ENCODE peak calls at places on chromosomes 6 and 20, in five cellular contexts. One of them, this sample, is unnamed.

GRCh38 chr20:24684421-24684871 is 215.0 kb downstream of the SYNDIG1 start:
- DNase-seq in H9: no peak
- DNase-seq in IMR-90: no peak
- DNase-seq in H1: no peak
- DNase-seq in neuronal stem cell: no peak
- DNase-seq in this sample: no peak

GRCh38 chr20:48148916-48149672 is 363.8 kb upstream of the SULF2 start:
- DNase-seq in H9: no peak
- DNase-seq in neuronal stem cell: no peak
- DNase-seq in H1: no peak
- DNase-seq in IMR-90: no peak
- DNase-seq in this sample: no peak

GRCh38 chr6:110331816-110332215 is 26.3 kb downstream of the METTL24 start:
- DNase-seq in IMR-90: peak
- DNase-seq in H1: no peak
- DNase-seq in neuronal stem cell: no peak
- DNase-seq in H9: peak
- DNase-seq in this sample: no peak

GRCh38 chr6:155341130-155341828 is 27.0 kb upstream of the TFB1M start:
- DNase-seq in IMR-90: peak
- DNase-seq in H9: no peak
- DNase-seq in H1: no peak
- DNase-seq in neuronal stem cell: no peak
- DNase-seq in this sample: no peak

GRCh38 chr6:15770347-15771143 is 107.7 kb upstream of the DTNBP1 start:
- DNase-seq in neuronal stem cell: no peak
- DNase-seq in H1: no peak
- DNase-seq in H9: no peak
- DNase-seq in IMR-90: peak
- DNase-seq in this sample: peak

GRCh38 chr20:3687655-3688054 is 5.8 kb upstream of the ADAM33 start:
- DNase-seq in neuronal stem cell: no peak
- DNase-seq in IMR-90: peak
- DNase-seq in H1: no peak
- DNase-seq in H9: no peak
- DNase-seq in this sample: peak

GRCh38 chr6:151148111-151148510 is 91.7 kb upstream of the AKAP12 start:
- DNase-seq in H1: no peak
- DNase-seq in IMR-90: no peak
- DNase-seq in neuronal stem cell: no peak
- DNase-seq in H9: no peak
- DNase-seq in this sample: peak

GRCh38 chr20:22984611-22985010 is 50.5 kb upstream of the SSTR4 start:
- DNase-seq in H1: no peak
- DNase-seq in IMR-90: no peak
- DNase-seq in neuronal stem cell: no peak
- DNase-seq in H9: no peak
- DNase-seq in this sample: no peak

GRCh38 chr20:1533059-1533458 is 24.4 kb downstream of the SIRPD start:
- DNase-seq in H9: peak
- DNase-seq in neuronal stem cell: no peak
- DNase-seq in H1: peak
- DNase-seq in IMR-90: no peak
- DNase-seq in this sample: no peak

GRCh38 chr20:50678213-50678898 is 13.0 kb downstream of the RIPOR3 start:
- DNase-seq in H1: no peak
- DNase-seq in neuronal stem cell: no peak
- DNase-seq in H9: no peak
- DNase-seq in IMR-90: no peak
- DNase-seq in this sample: no peak

GRCh38 chr20:49982072-49982345 is 771 bp upstream of the SNAI1 start:
- DNase-seq in H1: no peak
- DNase-seq in neuronal stem cell: no peak
- DNase-seq in H9: no peak
- DNase-seq in IMR-90: no peak
- DNase-seq in this sample: no peak

GRCh38 chr6:36962874-36963273 is 8.3 kb downstream of the PI16 start:
- DNase-seq in H1: peak
- DNase-seq in neuronal stem cell: peak
- DNase-seq in IMR-90: peak
- DNase-seq in H9: peak
- DNase-seq in this sample: peak

GRCh38 chr20:59042151-59042795 is at the start of gene PRELID3B:
- DNase-seq in IMR-90: no peak
- DNase-seq in H9: no peak
- DNase-seq in neuronal stem cell: no peak
- DNase-seq in H1: no peak
- DNase-seq in this sample: peak

GRCh38 chr6:21593927-21594421 is 423 bp downstream of the SOX4 start:
- DNase-seq in H1: no peak
- DNase-seq in neuronal stem cell: no peak
- DNase-seq in IMR-90: peak
- DNase-seq in H9: no peak
- DNase-seq in this sample: peak

GRCh38 chr6:154164397-154164796 is 125.4 kb downstream of the OPRM1 start:
- DNase-seq in IMR-90: peak
- DNase-seq in H9: no peak
- DNase-seq in neuronal stem cell: no peak
- DNase-seq in H1: no peak
- DNase-seq in this sample: peak

GRCh38 chr20:62143976-62144825 is 632 bp downstream of the SS18L1 start:
- DNase-seq in neuronal stem cell: no peak
- DNase-seq in H1: no peak
- DNase-seq in H9: peak
- DNase-seq in IMR-90: peak
- DNase-seq in this sample: peak

GRCh38 chr6:111379302-111379701 is 103.7 kb downstream of the REV3L start:
- DNase-seq in H1: no peak
- DNase-seq in neuronal stem cell: no peak
- DNase-seq in H9: no peak
- DNase-seq in IMR-90: no peak
- DNase-seq in this sample: no peak

GRCh38 chr6:147192278-147192911 is 11.8 kb upstream of the STXBP5 start:
- DNase-seq in H9: no peak
- DNase-seq in IMR-90: no peak
- DNase-seq in neuronal stem cell: no peak
- DNase-seq in H1: no peak
- DNase-seq in this sample: no peak

GRCh38 chr20:17504326-17504897 is 26.8 kb downstream of the BFSP1 start:
- DNase-seq in H1: no peak
- DNase-seq in neuronal stem cell: no peak
- DNase-seq in H9: peak
- DNase-seq in IMR-90: no peak
- DNase-seq in this sample: no peak

GRCh38 chr6:82506526-82506925 is 142.9 kb downstream of the TPBG start:
- DNase-seq in neuronal stem cell: no peak
- DNase-seq in IMR-90: no peak
- DNase-seq in H1: no peak
- DNase-seq in H9: no peak
- DNase-seq in this sample: no peak

GRCh38 chr20:49929142-49929494 is 7.1 kb upstream of the RNF114 start:
- DNase-seq in neuronal stem cell: no peak
- DNase-seq in H1: no peak
- DNase-seq in IMR-90: no peak
- DNase-seq in H9: no peak
- DNase-seq in this sample: no peak

GRCh38 chr6:131694832-131695426 is 6.3 kb downstream of the OR2A4 start:
- DNase-seq in H9: peak
- DNase-seq in IMR-90: peak
- DNase-seq in H1: peak
- DNase-seq in neuronal stem cell: peak
- DNase-seq in this sample: peak

GRCh38 chr20:63915471-63915870 is 20.5 kb downstream of the DNAJC5 start:
- DNase-seq in neuronal stem cell: no peak
- DNase-seq in IMR-90: no peak
- DNase-seq in H9: no peak
- DNase-seq in H1: no peak
- DNase-seq in this sample: no peak

GRCh38 chr6:73263570-73263909 is 544 bp upstream of the KHDC1 start:
- DNase-seq in H9: no peak
- DNase-seq in H1: no peak
- DNase-seq in neuronal stem cell: no peak
- DNase-seq in IMR-90: no peak
- DNase-seq in this sample: no peak

GRCh38 chr20:62898970-62899632 is 27.2 kb downstream of the DIDO1 start:
- DNase-seq in H9: no peak
- DNase-seq in IMR-90: no peak
- DNase-seq in H1: no peak
- DNase-seq in neuronal stem cell: no peak
- DNase-seq in this sample: no peak

GRCh38 chr20:48331518-48332286 is 496.1 kb downstream of the PREX1 start:
- DNase-seq in H1: no peak
- DNase-seq in H9: no peak
- DNase-seq in neuronal stem cell: no peak
- DNase-seq in IMR-90: no peak
- DNase-seq in this sample: no peak

GRCh38 chr6:165685302-165685701 is 22.3 kb upstream of the PDE10A start:
- DNase-seq in IMR-90: no peak
- DNase-seq in neuronal stem cell: no peak
- DNase-seq in H1: no peak
- DNase-seq in H9: no peak
- DNase-seq in this sample: no peak

DNA sequence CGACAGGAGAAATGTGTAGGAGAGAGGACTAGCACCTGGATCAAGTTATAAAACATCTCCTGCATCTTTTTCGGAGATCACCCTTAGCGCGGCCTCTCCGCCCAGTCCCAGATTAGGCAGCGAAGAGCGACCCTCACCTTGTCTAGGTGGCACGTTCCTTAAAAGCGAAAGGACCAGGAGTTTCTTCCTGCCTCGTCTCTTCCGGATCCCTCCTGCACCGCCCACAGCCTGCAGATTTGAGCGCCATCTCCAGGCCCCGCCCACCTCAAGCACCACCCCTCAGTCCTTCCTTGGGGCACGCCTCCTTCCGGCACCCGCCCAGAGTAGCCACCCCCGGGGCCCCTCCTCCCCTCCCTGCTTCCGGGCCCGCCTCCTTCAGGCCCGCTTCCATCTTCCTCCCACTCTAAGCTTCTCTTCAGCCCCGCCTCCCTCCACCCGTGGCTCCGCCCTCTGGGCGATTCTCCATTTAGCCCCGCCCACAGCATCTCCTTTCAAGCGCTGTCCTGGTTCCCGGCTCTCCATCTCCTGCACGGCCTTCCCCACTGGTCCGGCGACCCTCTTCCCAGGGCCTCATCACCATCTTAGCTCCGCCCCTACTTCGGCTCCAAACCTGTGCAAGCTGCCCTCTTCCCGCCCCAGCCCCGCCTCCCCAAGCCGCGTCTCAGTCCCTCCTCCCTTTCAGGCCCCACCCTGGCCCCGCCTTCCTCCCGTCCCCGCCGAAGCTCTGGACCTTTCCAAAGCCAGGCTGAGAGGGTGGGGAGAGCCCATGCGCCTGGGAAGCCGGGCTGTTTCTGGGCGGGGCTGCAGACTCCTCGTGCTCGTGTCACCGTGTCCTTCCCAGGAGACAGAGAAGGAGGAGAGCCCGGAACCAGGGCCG is 550 bp upstream of the RALY start:
- DNase-seq in IMR-90: peak
- DNase-seq in H9: peak
- DNase-seq in neuronal stem cell: peak
- DNase-seq in H1: peak
- DNase-seq in this sample: peak
- H4K8ac ChIP-seq in IMR-90: peak
- H4K8ac ChIP-seq in H9: no peak
- H4K8ac ChIP-seq in neuronal stem cell: no peak
- H4K8ac ChIP-seq in H1: peak
- H4K8ac ChIP-seq in this sample: peak

DNA sequence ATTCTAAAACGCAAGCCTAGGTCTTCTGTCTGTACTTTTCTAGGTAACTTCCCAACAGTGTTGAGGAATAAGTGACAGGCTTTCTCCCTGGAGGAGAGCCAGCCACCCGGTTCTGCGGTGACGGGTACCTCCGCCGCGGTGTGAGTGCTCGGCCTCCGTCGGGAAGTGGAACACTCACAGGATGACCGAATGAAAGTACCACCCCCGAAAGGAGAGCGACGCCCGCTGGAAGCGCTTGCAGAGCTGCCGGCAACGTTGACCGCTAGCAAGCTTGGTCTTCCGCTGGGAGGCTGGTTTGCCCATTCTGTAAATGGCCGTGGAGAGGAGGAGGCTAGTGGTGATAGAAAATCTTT is 581 bp upstream of the TMEM242 start:
- DNase-seq in IMR-90: peak
- DNase-seq in H1: no peak
- DNase-seq in neuronal stem cell: peak
- DNase-seq in H9: peak
- DNase-seq in this sample: peak
- H4K8ac ChIP-seq in IMR-90: peak
- H4K8ac ChIP-seq in H1: no peak
- H4K8ac ChIP-seq in neuronal stem cell: no peak
- H4K8ac ChIP-seq in H9: no peak
- H4K8ac ChIP-seq in this sample: peak

DNA sequence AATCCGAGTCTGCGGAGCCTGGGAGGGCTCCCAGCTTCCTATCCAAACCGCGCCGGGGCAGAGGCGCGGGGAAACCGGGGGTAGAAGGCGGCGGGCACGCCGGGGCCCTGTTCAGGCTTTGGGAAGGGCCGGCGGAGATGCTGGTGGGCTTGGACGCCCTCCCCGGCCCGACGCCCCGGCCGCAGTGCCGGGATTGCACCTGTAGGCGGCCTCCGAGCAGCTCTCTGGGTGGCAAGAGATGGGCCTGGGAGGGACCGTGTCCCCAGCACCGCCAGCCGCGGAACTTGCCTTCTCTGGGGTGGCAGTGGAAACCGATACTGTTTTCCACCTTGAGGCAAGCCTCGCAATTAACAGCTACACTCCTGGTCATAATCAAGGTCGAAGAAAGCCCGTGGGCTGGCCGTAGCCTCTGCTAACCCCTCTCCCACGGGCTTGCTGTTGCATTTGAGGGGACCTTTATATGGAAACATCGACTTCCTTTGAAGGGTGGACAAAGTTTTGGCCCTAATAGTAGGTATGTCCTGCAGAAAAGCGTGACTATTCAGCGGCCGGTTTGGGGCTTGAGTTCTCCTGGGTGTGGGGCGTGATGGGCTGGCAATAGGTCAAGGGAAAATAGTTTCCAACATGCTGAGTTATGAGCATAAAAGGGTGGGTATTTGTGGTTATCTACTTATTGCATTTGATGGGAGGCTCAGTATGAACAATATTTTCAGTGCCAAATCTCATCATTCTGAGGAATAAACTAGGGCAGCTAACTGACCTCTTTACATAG is 1.1 kb upstream of the JAG1 start:
- DNase-seq in H9: peak
- DNase-seq in H1: no peak
- DNase-seq in IMR-90: peak
- DNase-seq in neuronal stem cell: peak
- DNase-seq in this sample: peak
- H4K8ac ChIP-seq in H9: no peak
- H4K8ac ChIP-seq in H1: peak
- H4K8ac ChIP-seq in IMR-90: peak
- H4K8ac ChIP-seq in neuronal stem cell: no peak
- H4K8ac ChIP-seq in this sample: peak

DNA sequence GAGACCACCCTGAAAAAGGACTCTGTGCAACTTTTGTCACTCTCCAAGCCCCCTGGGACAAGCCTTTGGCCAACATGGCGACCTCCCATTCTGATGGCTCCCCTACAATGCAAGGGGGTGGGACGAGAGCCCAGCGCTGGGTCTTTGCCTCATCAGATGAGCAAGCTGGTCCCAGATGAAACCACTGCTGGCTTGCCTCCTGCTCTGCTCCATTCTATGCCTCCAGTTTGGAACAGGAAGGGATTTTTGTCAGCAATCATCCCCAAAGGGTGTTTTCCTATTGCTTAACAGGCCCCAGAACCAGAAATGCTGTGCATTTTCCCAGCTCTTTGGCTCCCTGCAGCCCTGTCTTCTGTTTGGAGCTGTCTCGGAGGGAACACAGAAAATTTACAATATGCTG is 412.7 kb downstream of the MAFB start:
- DNase-seq in IMR-90: no peak
- DNase-seq in neuronal stem cell: no peak
- DNase-seq in H9: peak
- DNase-seq in H1: no peak
- DNase-seq in this sample: no peak
- H4K8ac ChIP-seq in IMR-90: no peak
- H4K8ac ChIP-seq in neuronal stem cell: no peak
- H4K8ac ChIP-seq in H9: no peak
- H4K8ac ChIP-seq in H1: no peak
- H4K8ac ChIP-seq in this sample: peak